ENCODE peak calls at places on chromosomes 16 and 17, in five cellular contexts. G, U, T, B and N are unnamed samples.

GRCh38 chr17:9645858-9646555 is 690 bp downstream of the USP43 start:
- DNase-seq in G (no peak), U (peak; percentile 76), T (no peak), B (peak; percentile 30), N (peak; percentile 40)

GRCh38 chr17:30323895-30324319 is 9.9 kb downstream of the TMIGD1 start:
- DNase-seq in G (no peak), U (no peak), T (no peak), B (no peak), N (no peak)

GRCh38 chr16:78494105-78494504 is 394.7 kb downstream of the WWOX start:
- DNase-seq in G (no peak), U (no peak), T (no peak), B (no peak), N (no peak)

GRCh38 chr16:88703486-88704309 is 2.5 kb downstream of the RNF166 start:
- DNase-seq in G (no peak), U (no peak), T (no peak), B (no peak), N (no peak)

GRCh38 chr17:69450857-69451410 is 36.4 kb downstream of the MAP2K6 start:
- DNase-seq in G (no peak), U (no peak), T (no peak), B (no peak), N (no peak)

GRCh38 chr17:82094931-82095776 is 2.9 kb downstream of the FASN start:
- DNase-seq in G (no peak), U (no peak), T (no peak), B (no peak), N (no peak)

GRCh38 chr17:44628234-44629188 is 27.8 kb upstream of the MEIOC start:
- DNase-seq in G (peak; percentile 46), U (peak; percentile 78), T (peak; percentile 38), B (peak; percentile 29), N (no peak)

GRCh38 chr17:17613708-17614114 is 22.2 kb upstream of the PEMT start:
- DNase-seq in G (no peak), U (peak; percentile 78), T (peak; percentile 51), B (peak; percentile 63), N (peak; percentile 79)

GRCh38 chr16:31143036-31143888 is 6.6 kb downstream of the PRSS36 start:
- DNase-seq in G (no peak), U (peak; percentile 55), T (no peak), B (no peak), N (no peak)

GRCh38 chr16:72443809-72444208 is 271.9 kb upstream of the PMFBP1 start:
- DNase-seq in G (no peak), U (no peak), T (no peak), B (no peak), N (no peak)

GRCh38 chr17:30222741-30223175 is 12.7 kb downstream of the SLC6A4 start:
- DNase-seq in G (no peak), U (no peak), T (no peak), B (peak; percentile 67), N (no peak)

GRCh38 chr17:4407851-4408250 is 25.9 kb upstream of the SPNS3 start:
- DNase-seq in G (no peak), U (no peak), T (no peak), B (peak; percentile 18), N (no peak)

GRCh38 chr17:3990391-3991127 is 26.3 kb upstream of the ATP2A3 start:
- DNase-seq in G (no peak), U (no peak), T (no peak), B (no peak), N (no peak)

GRCh38 chr16:57531253-57531575 is 5.2 kb downstream of the CCDC102A start:
- DNase-seq in G (no peak), U (no peak), T (no peak), B (no peak), N (no peak)

GRCh38 chr17:56629450-56630187 is 36.1 kb downstream of the NOG start:
- DNase-seq in G (no peak), U (peak; percentile 50), T (peak; percentile 46), B (peak; percentile 10), N (peak; percentile 71)

GRCh38 chr16:49453001-49453400 is 79.4 kb downstream of the C16orf78 start:
- DNase-seq in G (no peak), U (no peak), T (no peak), B (no peak), N (no peak)

GRCh38 chr17:5931611-5932010 is 138.6 kb upstream of the WSCD1 start:
- DNase-seq in G (no peak), U (no peak), T (no peak), B (no peak), N (no peak)

DNA sequence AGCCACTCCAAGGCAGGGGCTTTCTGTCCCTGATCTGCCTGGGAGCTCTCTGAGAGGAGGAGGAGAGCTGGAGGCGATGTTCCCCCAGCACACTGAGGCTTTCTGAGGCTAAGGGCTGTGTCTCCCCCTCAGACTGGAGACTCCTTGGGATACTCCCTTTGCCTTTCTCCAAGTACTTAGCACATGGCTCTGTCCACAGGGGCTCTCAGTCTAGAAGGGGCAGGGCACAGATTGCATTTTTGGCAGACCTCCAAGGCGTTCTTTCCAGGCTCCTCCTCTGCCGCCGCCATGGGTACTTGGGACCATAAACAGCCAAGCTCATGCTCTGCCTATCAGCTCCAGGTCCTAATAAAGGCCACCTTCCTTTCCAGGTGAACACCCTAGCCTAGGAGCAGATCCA is 1.8 kb upstream of the GIP start:
- DNase-seq in G (no peak), U (no peak), T (no peak), B (no peak), N (peak; percentile 61)
- TF ChIP-seq SUZ12 in G (no peak), U (no peak), T (no peak), B (no peak), N (no peak)

GRCh38 chr16:27429981-27430441 is 28.0 kb downstream of the IL21R start:
- DNase-seq in G (no peak), U (peak; percentile 30), T (no peak), B (no peak), N (peak; percentile 4)

GRCh38 chr16:27430512-27430911 is 28.5 kb downstream of the IL21R start:
- DNase-seq in G (no peak), U (peak; percentile 26), T (no peak), B (no peak), N (no peak)

GRCh38 chr16:27432600-27432957 is 30.6 kb downstream of the IL21R start:
- DNase-seq in G (no peak), U (no peak), T (no peak), B (no peak), N (peak; percentile 6)

GRCh38 chr16:27430923-27431484 is 29.0 kb downstream of the IL21R start:
- DNase-seq in G (no peak), U (peak; percentile 31), T (no peak), B (no peak), N (no peak)

DNA sequence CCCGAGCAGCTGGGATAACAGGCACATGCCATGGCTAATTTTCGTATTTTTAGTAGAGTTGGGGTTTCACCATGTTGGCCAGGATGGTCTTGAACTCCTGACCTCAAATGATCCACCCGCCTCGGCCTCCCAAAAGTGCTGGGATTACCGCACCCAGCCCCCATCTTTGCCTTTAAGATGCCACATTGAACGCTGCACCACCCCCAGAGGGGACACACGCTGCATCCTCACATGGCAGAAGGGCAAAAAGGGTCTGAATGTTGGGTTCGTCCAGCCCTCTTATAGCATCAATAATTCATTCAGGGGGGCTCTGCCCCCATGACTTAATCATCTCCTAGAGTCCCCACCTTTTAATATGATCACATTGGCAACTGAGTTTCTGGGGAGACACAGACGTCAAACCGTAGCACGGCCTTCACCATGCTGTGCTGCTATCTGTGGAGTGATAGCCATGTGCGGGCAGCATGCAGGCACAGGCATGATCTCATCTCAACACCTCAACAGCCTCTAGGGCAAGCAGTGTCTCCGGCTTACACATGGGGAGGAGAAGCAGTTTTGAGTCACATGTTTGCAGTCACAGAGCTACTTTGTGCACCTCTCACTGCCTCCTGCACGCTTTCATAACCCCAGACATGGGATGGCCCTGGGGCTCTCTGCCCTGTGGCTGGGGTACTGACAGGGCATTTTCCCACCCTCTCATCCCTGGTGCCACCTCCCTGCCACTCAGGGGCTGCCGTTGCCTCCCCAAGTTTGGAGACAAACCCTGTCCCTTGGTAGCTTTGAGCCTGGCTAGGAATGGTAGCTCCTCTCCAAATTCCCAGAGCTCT is 30.0 kb downstream of the IL21R start:
- DNase-seq in G (no peak), U (peak; percentile 32), T (no peak), B (no peak), N (peak; percentile 5)
- TF ChIP-seq SUZ12 in G (no peak), U (no peak), T (no peak), B (no peak), N (no peak)

DNA sequence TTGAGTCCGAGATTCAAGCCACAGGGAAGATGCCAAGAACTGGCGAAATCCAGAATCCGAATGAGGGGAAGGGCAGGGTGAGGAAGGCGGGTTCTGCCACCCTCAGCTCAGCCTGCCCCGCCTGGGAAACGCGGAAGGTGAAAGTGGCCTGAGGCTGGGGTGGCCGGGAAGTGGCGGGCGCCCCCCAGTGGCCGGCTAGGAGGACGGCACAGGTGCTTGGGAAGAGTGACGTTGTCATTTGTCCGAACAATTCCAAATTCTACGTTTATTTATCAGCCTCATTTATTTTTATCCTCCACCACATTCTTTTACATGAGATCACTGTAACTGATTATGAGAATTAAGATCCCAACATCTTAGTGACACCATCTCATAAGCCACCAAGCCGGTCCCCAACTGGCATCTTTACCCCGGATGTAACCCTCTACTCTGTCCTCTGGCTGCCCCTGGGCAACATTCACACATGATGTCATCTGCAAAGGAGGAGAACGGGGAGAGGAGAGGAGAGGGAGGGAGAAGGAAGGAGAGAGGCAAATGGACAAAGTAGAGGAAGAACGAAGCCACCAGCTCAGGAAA is 21.3 kb downstream of the SRCIN1 start:
- DNase-seq in G (no peak), U (peak; percentile 89), T (no peak), B (peak; percentile 41), N (peak; percentile 73)
- TF ChIP-seq SUZ12 in G (no peak), U (no peak), T (no peak), B (no peak), N (no peak)

DNA sequence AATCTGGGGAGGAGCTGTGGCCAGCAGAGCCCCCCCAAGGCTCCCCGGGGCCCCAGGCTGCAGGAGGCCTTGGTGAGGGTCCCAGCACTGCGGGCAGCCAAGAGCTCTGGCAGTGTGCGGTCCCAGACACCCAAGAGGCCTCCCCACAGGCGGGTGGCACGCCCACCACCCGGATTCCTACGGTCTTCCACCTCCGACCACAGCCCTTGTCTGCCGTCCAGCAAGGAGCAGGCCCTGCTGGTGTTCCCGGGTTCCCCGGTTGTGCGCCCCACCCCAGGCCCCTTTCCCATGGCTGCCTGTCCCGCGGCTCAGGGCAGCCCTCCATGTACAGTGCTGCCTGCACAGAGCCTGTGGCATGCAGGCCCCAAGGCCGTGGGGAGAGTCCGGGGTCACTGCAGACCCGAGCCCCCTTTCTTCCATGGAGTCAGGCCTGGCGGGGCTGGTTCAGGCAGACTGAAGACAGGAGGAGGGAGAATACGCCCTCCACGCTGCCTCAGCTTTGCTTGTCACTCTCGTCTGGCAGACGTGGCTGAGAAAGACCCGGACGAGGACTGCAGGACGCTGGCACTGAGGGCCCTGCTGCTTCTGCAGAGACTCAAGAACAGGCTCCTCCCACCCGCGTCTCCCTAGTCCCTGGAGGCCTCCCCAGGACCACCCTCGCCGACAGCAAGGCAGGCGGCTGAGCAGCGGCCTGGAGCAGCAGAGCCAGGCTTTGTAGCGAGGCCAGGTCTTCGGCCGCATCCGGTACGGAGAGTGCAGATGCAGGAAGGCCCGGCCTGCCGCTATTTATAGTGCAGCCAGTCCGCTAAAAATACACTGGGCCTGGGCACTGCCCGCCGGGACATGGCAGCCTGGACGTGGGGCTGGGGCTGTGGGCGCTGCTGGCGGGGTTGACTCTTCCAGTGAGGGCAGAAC is 16.4 kb downstream of the TELO2 start:
- DNase-seq in G (no peak), U (no peak), T (no peak), B (no peak), N (no peak)
- TF ChIP-seq SUZ12 in G (no peak), U (no peak), T (no peak), B (no peak), N (no peak)

GRCh38 chr17:79923974-79924638 is 84.9 kb upstream of the CBX4 start:
- DNase-seq in G (no peak), U (peak; percentile 99), T (peak; percentile 57), B (peak; percentile 67), N (peak; percentile 87)
- TF ChIP-seq SUZ12 in G (no peak), U (no peak), T (no peak), B (no peak), N (no peak)

GRCh38 chr16:47774661-47775060 is 313.5 kb downstream of the PHKB start:
- DNase-seq in G (no peak), U (peak; percentile 47), T (peak; percentile 76), B (peak; percentile 67), N (no peak)
- TF ChIP-seq SUZ12 in G (no peak), U (no peak), T (no peak), B (no peak), N (no peak)